ENCODE peak calls at places on chromosomes 6 and 20, in five cellular contexts. B is A549, S is cardiac fibroblast, D is fibroblast of pulmonary artery, Q is spleen. T is an unnamed sample.

GRCh38 chr6:111013144-111013905 is 31.5 kb downstream of the RPF2 start:
- DNase-seq in B (no peak), S (no peak), D (peak; percentile 20), Q (no peak), T (no peak)

GRCh38 chr6:12331951-12332749 is 42.0 kb downstream of the EDN1 start:
- DNase-seq in Q (no peak), D (peak; percentile 67), B (peak; percentile 54), S (peak; percentile 81), T (peak; percentile 47)

GRCh38 chr6:96947055-96947454 is 22.5 kb downstream of the KLHL32 start:
- DNase-seq in S (no peak), B (no peak), D (no peak), Q (no peak), T (no peak)

GRCh38 chr6:20564269-20564668 is 30.0 kb downstream of the CDKAL1 start:
- DNase-seq in Q (no peak), B (no peak), D (peak; percentile 61), S (peak; percentile 61), T (no peak)

GRCh38 chr6:91575032-91575431 is 988.2 kb upstream of the MAP3K7 start:
- DNase-seq in S (no peak), Q (no peak), D (no peak), B (no peak), T (no peak)

GRCh38 chr6:41428402-41428994 is 93.1 kb downstream of the NCR2 start:
- DNase-seq in S (no peak), B (no peak), D (no peak), Q (no peak), T (no peak)

GRCh38 chr6:53718597-53719460 is 53.3 kb upstream of the KLHL31 start:
- DNase-seq in Q (no peak), B (peak; percentile 46), D (peak; percentile 72), S (peak; percentile 75), T (peak; percentile 51)

GRCh38 chr20:36802326-36803223 is 29.0 kb upstream of the DSN1 start:
- DNase-seq in Q (no peak), B (no peak), D (peak; percentile 48), S (peak; percentile 79), T (no peak)

GRCh38 chr6:235763-236360 is 56.4 kb upstream of the DUSP22 start:
- DNase-seq in S (peak; percentile 39), Q (no peak), D (peak; percentile 39), B (no peak), T (no peak)

GRCh38 chr6:134211297-134211696 is 106.6 kb downstream of the SGK1 start:
- DNase-seq in D (no peak), B (no peak), S (no peak), Q (no peak), T (no peak)

GRCh38 chr6:16222826-16223225 is 15.6 kb upstream of the GMPR start:
- DNase-seq in B (no peak), D (no peak), Q (no peak), S (no peak), T (no peak)

GRCh38 chr6:3230275-3231212 is 3.1 kb upstream of the TUBB2B start:
- DNase-seq in B (no peak), S (no peak), Q (no peak), D (peak; percentile 25), T (no peak)

GRCh38 chr6:163635731-163636344 is 221.3 kb downstream of the QKI start:
- DNase-seq in D (no peak), B (no peak), Q (no peak), S (no peak), T (no peak)

GRCh38 chr20:47316776-47317126 is 39.7 kb downstream of the ZMYND8 start:
- DNase-seq in S (no peak), D (no peak), Q (no peak), B (no peak), T (no peak)

GRCh38 chr6:165890404-165890735 is 227.3 kb upstream of the PDE10A start:
- DNase-seq in B (no peak), D (no peak), S (no peak), Q (no peak), T (no peak)

GRCh38 chr20:48538058-48538825 is 289.6 kb downstream of the PREX1 start:
- DNase-seq in D (peak; percentile 93), S (peak; percentile 88), B (peak; percentile 51), Q (no peak), T (peak; percentile 96)

GRCh38 chr6:123091091-123091895 is 95.3 kb downstream of the CLVS2 start:
- DNase-seq in S (peak; percentile 97), D (peak; percentile 76), B (peak; percentile 3), Q (no peak), T (peak; percentile 23)

GRCh38 chr20:53316221-53316937 is 277.3 kb downstream of the ZNF217 start:
- DNase-seq in D (no peak), S (no peak), Q (no peak), B (no peak), T (no peak)

GRCh38 chr6:24321538-24322162 is 36.2 kb downstream of the DCDC2 start:
- DNase-seq in Q (no peak), B (no peak), D (peak; percentile 86), S (peak; percentile 47), T (no peak)

GRCh38 chr6:127092486-127092885 is 26.0 kb upstream of the RSPO3 start:
- DNase-seq in B (no peak), S (no peak), Q (no peak), D (no peak), T (no peak)

GRCh38 chr20:53869466-53870258 is 200.7 kb downstream of the BCAS1 start:
- DNase-seq in B (peak; percentile 83), D (peak; percentile 86), Q (no peak), S (peak; percentile 90), T (peak; percentile 90)

GRCh38 chr6:34743625-34744293 is 13.5 kb upstream of the SNRPC start:
- DNase-seq in Q (no peak), B (no peak), S (no peak), D (no peak), T (no peak)

GRCh38 chr6:125947581-125947980 is 9.0 kb upstream of the HINT3 start:
- DNase-seq in Q (no peak), D (peak; percentile 78), B (no peak), S (peak; percentile 71), T (no peak)

GRCh38 chr20:52783769-52784168 is 188.4 kb upstream of the TSHZ2 start:
- DNase-seq in D (peak; percentile 2), Q (no peak), S (no peak), B (no peak), T (no peak)

GRCh38 chr20:37053230-37053950 is 42.4 kb downstream of the RBL1 start:
- DNase-seq in S (peak; percentile 7), D (no peak), B (no peak), Q (no peak), T (no peak)

GRCh38 chr6:129136751-129137150 is 253.8 kb downstream of the LAMA2 start:
- DNase-seq in Q (no peak), S (no peak), D (no peak), B (no peak), T (no peak)
- TF ChIP-seq CTCF in Q (no peak), S (no peak), D (no peak), B (no peak), T (no peak)

GRCh38 chr6:139430897-139431601 is 56.6 kb upstream of the CITED2 start:
- DNase-seq in B (no peak), Q (no peak), S (peak; percentile 23), D (peak; percentile 37), T (no peak)
- TF ChIP-seq CTCF in B (no peak), Q (no peak), S (no peak), D (no peak), T (no peak)

DNA sequence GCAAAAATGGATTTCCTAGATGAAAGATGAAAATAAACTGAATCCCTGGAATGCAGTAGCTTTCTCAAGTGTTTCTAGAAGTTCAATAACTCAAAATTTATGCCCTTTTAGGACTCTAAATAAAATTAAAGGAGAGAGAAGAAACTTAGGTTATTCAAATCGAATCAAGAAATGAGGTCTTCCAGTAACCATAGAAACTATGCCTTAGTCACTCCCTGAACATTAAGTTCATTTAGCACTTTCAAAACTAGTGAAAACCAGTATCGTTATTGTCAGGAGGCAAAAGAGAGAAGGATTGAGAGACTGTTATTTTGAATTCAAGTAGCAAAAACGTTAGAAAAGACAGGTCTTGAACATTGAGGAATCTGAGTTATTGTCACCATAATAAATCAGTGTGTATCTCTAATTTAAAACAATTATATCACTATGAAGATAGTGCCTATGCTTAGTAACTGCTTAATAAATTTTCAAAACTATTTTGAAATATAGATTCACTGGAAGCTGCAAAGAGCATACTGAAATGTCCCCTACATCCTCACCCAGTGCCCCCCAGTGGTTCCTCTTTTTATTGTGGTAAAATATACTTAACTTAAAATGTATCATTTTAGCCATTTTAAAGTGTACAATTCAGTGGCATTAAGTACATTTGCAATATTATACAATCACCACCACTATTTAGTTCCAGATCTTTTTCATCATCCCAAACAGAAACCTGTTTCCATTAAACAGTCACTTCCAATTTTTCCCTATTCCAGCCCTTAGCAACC is 4.6 kb downstream of the RPP21 start:
- DNase-seq in D (no peak), S (no peak), B (no peak), Q (no peak), T (no peak)
- TF ChIP-seq CTCF in D (peak; percentile 7), S (no peak), B (no peak), Q (no peak), T (no peak)

GRCh38 chr6:71187136-71187535 is 101.5 kb upstream of the OGFRL1 start:
- DNase-seq in D (no peak), S (no peak), Q (no peak), B (no peak), T (no peak)

GRCh38 chr6:71194730-71195129 is 93.9 kb upstream of the OGFRL1 start:
- DNase-seq in D (peak; percentile 89), B (peak; percentile 5), Q (no peak), S (peak; percentile 82), T (no peak)

DNA sequence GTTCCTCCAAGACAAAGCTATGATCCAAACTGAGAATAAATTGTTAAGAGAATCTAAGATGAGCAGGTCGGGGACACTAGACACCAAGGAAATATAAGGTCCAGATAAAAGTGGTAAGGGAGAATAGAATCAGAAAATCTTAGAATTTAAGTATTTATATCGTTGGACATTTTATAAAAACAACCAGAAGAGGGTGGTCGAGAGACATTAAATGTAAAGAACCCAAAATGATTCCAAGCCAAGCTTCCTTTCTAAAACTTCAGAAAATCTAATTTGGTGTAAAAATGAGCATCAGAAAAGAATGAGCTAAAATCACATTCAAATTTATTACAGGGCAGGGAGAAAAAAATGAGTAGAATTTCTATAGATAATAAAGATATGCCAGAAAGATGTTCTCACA is 97.8 kb upstream of the OGFRL1 start:
- DNase-seq in S (peak; percentile 76), D (peak; percentile 71), Q (no peak), B (no peak), T (no peak)
- TF ChIP-seq CTCF in S (peak; percentile 24), D (peak; percentile 33), Q (peak; percentile 44), B (peak; percentile 59), T (peak; percentile 29)

DNA sequence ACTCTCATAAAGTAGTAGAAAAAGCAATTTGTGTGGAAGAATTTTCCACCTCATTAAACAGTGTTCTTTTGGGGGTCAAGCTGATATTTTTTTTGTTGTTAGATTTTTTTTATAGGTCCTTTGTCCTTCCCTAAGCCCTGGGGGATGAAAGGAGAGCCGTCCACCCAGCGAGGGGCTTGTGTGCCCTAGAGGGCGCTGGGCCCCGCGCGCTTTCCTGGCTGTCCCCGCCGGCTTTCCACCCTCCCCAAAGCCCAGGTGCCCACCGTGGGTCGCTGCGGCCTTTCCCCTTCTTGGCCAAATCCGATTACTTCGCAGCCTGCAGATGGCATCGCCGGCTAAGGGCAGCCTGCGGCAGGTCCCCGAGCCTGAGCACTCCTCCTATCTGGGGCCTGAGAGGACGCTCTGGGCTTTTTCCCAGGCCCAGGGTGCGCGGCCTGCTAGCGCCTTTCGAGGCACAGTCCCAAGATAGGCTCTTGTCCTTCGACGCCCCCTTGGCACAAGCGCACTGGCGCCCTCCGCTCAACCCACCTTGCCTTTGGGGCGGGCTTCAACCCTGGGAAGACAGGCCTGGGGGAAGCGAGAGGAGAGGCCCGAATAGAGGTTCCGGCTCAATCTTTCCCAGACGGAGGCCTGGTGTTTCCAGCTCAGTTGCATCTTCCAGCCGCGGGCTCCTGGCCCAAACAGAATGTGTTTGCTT is 33.6 kb downstream of the TFAP2A start:
- DNase-seq in B (no peak), S (no peak), Q (no peak), D (no peak), T (no peak)
- TF ChIP-seq CTCF in B (no peak), S (no peak), Q (no peak), D (no peak), T (no peak)

GRCh38 chr6:169185692-169186485 is 67.8 kb downstream of the THBS2 start:
- DNase-seq in D (no peak), B (no peak), Q (no peak), S (no peak), T (no peak)
- TF ChIP-seq CTCF in D (no peak), B (no peak), Q (no peak), S (no peak), T (no peak)

T was measured in Calu3.